ENCODE peak calls at places on chromosomes 1 and 21, in six cellular contexts. H is HL-60, O is IMR-90, D is tibial artery, E is iPS DF 6.9, Z is colonic mucosa. Q is an unnamed sample.

GRCh38 chr1:88571510-88571909 is 112.6 kb upstream of the PKN2 start:
- DNase-seq in H (no peak), O (no peak), D (no peak), E (no peak), Z (no peak), Q (no peak)

GRCh38 chr1:157154940-157155514 is 16.8 kb upstream of the ETV3 start:
- DNase-seq in H (no peak), O (peak; percentile 52), D (peak; percentile 68), E (no peak), Z (peak; percentile 92), Q (no peak)

GRCh38 chr1:179105393-179105792 is 23.5 kb downstream of the TOR3A start:
- DNase-seq in H (no peak), O (no peak), D (no peak), E (no peak), Z (no peak), Q (no peak)

GRCh38 chr1:36187800-36188593 is 32.0 kb downstream of the MAP7D1 start:
- DNase-seq in H (peak; percentile 51), O (peak; percentile 92), D (peak; percentile 94), E (no peak), Z (peak; percentile 87), Q (peak; percentile 71)

GRCh38 chr1:191343816-191344215 is 814.4 kb upstream of the RGS18 start:
- DNase-seq in H (no peak), O (peak; percentile 82), D (no peak), E (no peak), Z (no peak), Q (no peak)

GRCh38 chr1:237045278-237046016 is 3.5 kb downstream of the RYR2 start:
- DNase-seq in H (no peak), O (no peak), D (no peak), E (no peak), Z (no peak), Q (no peak)

GRCh38 chr1:94832446-94832845 is 12.3 kb downstream of the SLC44A3 start:
- DNase-seq in H (peak; percentile 25), O (peak; percentile 34), D (no peak), E (no peak), Z (no peak), Q (no peak)

GRCh38 chr1:94597701-94598100 is 56.1 kb upstream of the F3 start:
- DNase-seq in H (peak; percentile 63), O (peak; percentile 78), D (no peak), E (no peak), Z (no peak), Q (no peak)

GRCh38 chr1:31155216-31155806 is 84.4 kb downstream of the NKAIN1 start:
- DNase-seq in H (peak; percentile 63), O (peak; percentile 32), D (peak; percentile 78), E (no peak), Z (peak; percentile 76), Q (peak; percentile 70)

GRCh38 chr1:63524166-63524565 is 841 bp downstream of the EFCAB7 start:
- DNase-seq in H (no peak), O (no peak), D (no peak), E (no peak), Z (no peak), Q (no peak)

GRCh38 chr1:37038703-37039093 is 4.4 kb upstream of the GRIK3 start:
- DNase-seq in H (no peak), O (no peak), D (no peak), E (no peak), Z (no peak), Q (no peak)

GRCh38 chr1:115976062-115976899 is at the start of gene SLC22A15:
- DNase-seq in H (peak; percentile 88), O (no peak), D (peak; percentile 80), E (no peak), Z (peak; percentile 62), Q (peak; percentile 49)

GRCh38 chr1:108012553-108012952 is 47.6 kb upstream of the VAV3 start:
- DNase-seq in H (no peak), O (no peak), D (no peak), E (no peak), Z (no peak), Q (no peak)

GRCh38 chr1:63326473-63327380 is 4.4 kb downstream of the FOXD3 start:
- DNase-seq in H (no peak), O (peak; percentile 6), D (no peak), E (no peak), Z (no peak), Q (no peak)

GRCh38 chr1:53769780-53770179 is 30.8 kb upstream of the GLIS1 start:
- DNase-seq in H (no peak), O (peak; percentile 56), D (no peak), E (no peak), Z (no peak), Q (no peak)

GRCh38 chr1:228190778-228191177 is 17.1 kb upstream of the OBSCN start:
- DNase-seq in H (no peak), O (no peak), D (no peak), E (no peak), Z (no peak), Q (no peak)

GRCh38 chr1:17158961-17159360 is 39.7 kb upstream of the PADI2 start:
- DNase-seq in H (no peak), O (no peak), D (no peak), E (no peak), Z (no peak), Q (no peak)

GRCh38 chr21:38659936-38660332 is 145.8 kb upstream of the ETS2 start:
- DNase-seq in H (no peak), O (no peak), D (no peak), E (no peak), Z (no peak), Q (no peak)

GRCh38 chr1:173479649-173480048 is 2.5 kb downstream of the PRDX6 start:
- DNase-seq in H (no peak), O (peak; percentile 32), D (no peak), E (no peak), Z (no peak), Q (no peak)

GRCh38 chr21:20802631-20803260 is 195.5 kb upstream of the NCAM2 start:
- DNase-seq in H (no peak), O (no peak), D (no peak), E (no peak), Z (no peak), Q (peak; percentile 64)

GRCh38 chr21:37532868-37533780 is 166.6 kb downstream of the DYRK1A start:
- DNase-seq in H (no peak), O (peak; percentile 61), D (peak; percentile 84), E (no peak), Z (no peak), Q (no peak)

GRCh38 chr1:2603521-2604155 is 17.1 kb downstream of the PRXL2B start:
- DNase-seq in H (no peak), O (no peak), D (no peak), E (no peak), Z (no peak), Q (peak; percentile 25)

GRCh38 chr1:22673486-22674409 is 20.7 kb downstream of the C1QB start:
- DNase-seq in H (no peak), O (peak; percentile 74), D (no peak), E (no peak), Z (peak; percentile 84), Q (peak; percentile 80)

GRCh38 chr1:58620926-58621325 is 43.9 kb upstream of the TACSTD2 start:
- DNase-seq in H (no peak), O (no peak), D (no peak), E (no peak), Z (no peak), Q (no peak)

GRCh38 chr1:24289937-24290595 is 29.1 kb upstream of the GRHL3 start:
- DNase-seq in H (no peak), O (peak; percentile 81), D (peak; percentile 97), E (no peak), Z (peak; percentile 88), Q (peak; percentile 70)

GRCh38 chr1:109609881-109610280 is 9.5 kb downstream of the GNAT2 start:
- DNase-seq in H (no peak), O (no peak), D (no peak), E (no peak), Z (no peak), Q (no peak)

GRCh38 chr1:63124666-63125191 is 197.6 kb upstream of the FOXD3 start:
- DNase-seq in H (no peak), O (peak; percentile 70), D (no peak), E (no peak), Z (no peak), Q (no peak)

GRCh38 chr1:197837911-197838310 is 62.6 kb upstream of the DENND1B start:
- DNase-seq in H (no peak), O (peak; percentile 17), D (no peak), E (no peak), Z (no peak), Q (no peak)

GRCh38 chr1:61612600-61612999 is 112.3 kb downstream of the TM2D1 start:
- DNase-seq in H (no peak), O (no peak), D (no peak), E (no peak), Z (no peak), Q (no peak)

GRCh38 chr1:235552146-235552716 is 48.0 kb upstream of the B3GALNT2 start:
- DNase-seq in H (no peak), O (no peak), D (no peak), E (no peak), Z (no peak), Q (no peak)

GRCh38 chr1:187257476-187257875 is 428.7 kb downstream of the PLA2G4A start:
- DNase-seq in H (no peak), O (no peak), D (no peak), E (no peak), Z (no peak), Q (no peak)

GRCh38 chr1:187252923-187253322 is 424.2 kb downstream of the PLA2G4A start:
- DNase-seq in H (no peak), O (no peak), D (no peak), E (no peak), Z (no peak), Q (no peak)
- H3K4me3 ChIP-seq in H (no peak overlapping the region), O (no peak overlapping the region), D (no peak overlapping the region), E (no peak overlapping the region), Z (no peak overlapping the region), Q (no peak overlapping the region)

GRCh38 chr21:36297555-36297937 is 22.5 kb upstream of the MORC3 start:
- DNase-seq in H (no peak), O (no peak), D (peak; percentile 21), E (no peak), Z (no peak), Q (no peak)
- H3K27ac ChIP-seq in H (peak overlapping the region; percentile 70), O (no peak overlapping the region), D (no peak overlapping the region), E (no peak overlapping the region), Z (peak overlapping the region; percentile 96), Q (no peak overlapping the region)

GRCh38 chr1:224168859-224169380 is 14.1 kb upstream of the DEGS1 start:
- DNase-seq in H (no peak), O (peak; percentile 91), D (peak; percentile 66), E (no peak), Z (peak; percentile 33), Q (no peak)
- H3K4me3 ChIP-seq in H (no peak overlapping the region), O (no peak overlapping the region), D (no peak overlapping the region), E (no peak overlapping the region), Z (no peak overlapping the region), Q (no peak overlapping the region)

GRCh38 chr1:113255038-113255727 is 135.1 kb upstream of the MAGI3 start:
- DNase-seq in H (no peak), O (no peak), D (no peak), E (no peak), Z (no peak), Q (no peak)

GRCh38 chr1:113253979-113254378 is 136.3 kb upstream of the MAGI3 start:
- DNase-seq in H (no peak), O (no peak), D (no peak), E (no peak), Z (no peak), Q (no peak)

GRCh38 chr1:113255728-113256347 is 134.5 kb upstream of the MAGI3 start:
- DNase-seq in H (no peak), O (no peak), D (no peak), E (peak; percentile 31), Z (peak; percentile 77), Q (no peak)

GRCh38 chr1:113253187-113253966 is 136.9 kb upstream of the MAGI3 start:
- DNase-seq in H (no peak), O (no peak), D (no peak), E (no peak), Z (peak; percentile 57), Q (no peak)

GRCh38 chr1:113256348-113256729 is 134.0 kb upstream of the MAGI3 start:
- DNase-seq in H (no peak), O (no peak), D (no peak), E (no peak), Z (no peak), Q (no peak)
- H3K27ac ChIP-seq in H (no peak overlapping the region), O (no peak overlapping the region), D (no peak overlapping the region), E (no peak overlapping the region), Z (peak overlapping the region; percentile 71), Q (no peak overlapping the region)